ENCODE peak calls at places on chromosomes 11 and 22, in four cellular contexts. W, M, Q and L are unnamed samples.

GRCh38 chr11:102318469-102318868 is 1.2 kb downstream of the BIRC3 start:
- DNase-seq in W (no peak), M (no peak), Q (no peak), L (no peak)

GRCh38 chr22:17824452-17824851 is 50.2 kb upstream of the BID start:
- DNase-seq in W (no peak), M (peak; percentile 16), Q (no peak), L (no peak)

GRCh38 chr11:43573233-43573632 is 107.3 kb upstream of the HSD17B12 start:
- DNase-seq in W (peak; percentile 27), M (peak; percentile 60), Q (no peak), L (peak; percentile 66)

GRCh38 chr22:43848366-43849171 is 13.7 kb downstream of the SULT4A1 start:
- DNase-seq in W (no peak), M (no peak), Q (no peak), L (peak; percentile 39)

GRCh38 chr22:46357711-46358505 is 22.4 kb downstream of the TRMU start:
- DNase-seq in W (no peak), M (no peak), Q (no peak), L (no peak)

GRCh38 chr11:20004856-20005255 is 155.4 kb downstream of the DBX1 start:
- DNase-seq in W (no peak), M (no peak), Q (no peak), L (no peak)

GRCh38 chr11:19879309-19880087 is 166.9 kb downstream of the NAV2 start:
- DNase-seq in W (no peak), M (no peak), Q (no peak), L (no peak)

GRCh38 chr22:47322854-47323253 is 560.4 kb downstream of the TBC1D22A start:
- DNase-seq in W (no peak), M (no peak), Q (no peak), L (no peak)

GRCh38 chr11:110435780-110436717 is 6.3 kb downstream of the FDX1 start:
- DNase-seq in W (no peak), M (peak; percentile 80), Q (no peak), L (no peak)

GRCh38 chr11:87180743-87181142 is 143.0 kb downstream of the TMEM135 start:
- DNase-seq in W (no peak), M (no peak), Q (no peak), L (no peak)

GRCh38 chr22:41825376-41825775 is 7.5 kb upstream of the SREBF2 start:
- DNase-seq in W (no peak), M (peak; percentile 44), Q (no peak), L (no peak)

GRCh38 chr11:2675540-2675939 is 24.3 kb downstream of the KCNQ1OT1 start:
- DNase-seq in W (no peak), M (no peak), Q (no peak), L (no peak)

GRCh38 chr11:39236916-39237315 is 2222.5 kb downstream of the LRRC4C start:
- DNase-seq in W (no peak), M (no peak), Q (no peak), L (no peak)

GRCh38 chr22:25120093-25120561 is 79.5 kb upstream of the CRYBB3 start:
- DNase-seq in W (peak; percentile 92), M (no peak), Q (no peak), L (no peak)

GRCh38 chr11:128189823-128190222 is 397.5 kb downstream of the ETS1 start:
- DNase-seq in W (no peak), M (no peak), Q (no peak), L (no peak)

GRCh38 chr11:128188346-128189115 is 398.8 kb downstream of the ETS1 start:
- DNase-seq in W (no peak), M (no peak), Q (no peak), L (no peak)

GRCh38 chr11:128187829-128188228 is 399.5 kb downstream of the ETS1 start:
- DNase-seq in W (no peak), M (no peak), Q (no peak), L (no peak)

GRCh38 chr11:128187377-128187776 is 400.0 kb downstream of the ETS1 start:
- DNase-seq in W (no peak), M (no peak), Q (no peak), L (no peak)

DNA sequence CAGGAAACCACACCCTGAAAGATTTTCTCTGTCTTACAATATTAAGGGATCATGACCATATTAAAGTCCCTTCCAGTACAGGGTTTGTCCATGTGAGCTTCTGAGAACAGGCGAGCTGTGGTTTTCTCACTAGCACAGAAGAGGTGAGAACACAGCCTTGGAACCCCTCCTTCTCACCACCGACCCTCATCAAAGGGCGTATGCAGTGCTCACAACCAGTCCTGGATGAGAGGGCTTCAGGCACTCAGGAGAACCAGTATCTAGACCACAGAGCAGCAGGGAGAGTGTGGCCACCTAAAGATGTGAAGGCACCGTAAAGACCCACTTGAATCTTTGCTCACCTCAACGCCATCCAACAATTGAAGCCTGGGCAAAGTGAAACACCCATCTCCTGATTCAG is 397.0 kb downstream of the ETS1 start:
- DNase-seq in W (no peak), M (no peak), Q (no peak), L (no peak)
- TF ChIP-seq BHLHE40 in W (no peak), M (no peak), Q (no peak), L (no peak)

GRCh38 chr11:96483550-96483949 is 93.7 kb downstream of the JRKL start:
- DNase-seq in W (no peak), M (peak; percentile 43), Q (no peak), L (no peak)

GRCh38 chr11:96484361-96484760 is 94.5 kb downstream of the JRKL start:
- DNase-seq in W (no peak), M (peak; percentile 69), Q (no peak), L (no peak)

GRCh38 chr11:96481204-96481603 is 91.4 kb downstream of the JRKL start:
- DNase-seq in W (no peak), M (no peak), Q (no peak), L (no peak)

GRCh38 chr11:96481806-96482592 is 92.2 kb downstream of the JRKL start:
- DNase-seq in W (no peak), M (no peak), Q (no peak), L (no peak)

DNA sequence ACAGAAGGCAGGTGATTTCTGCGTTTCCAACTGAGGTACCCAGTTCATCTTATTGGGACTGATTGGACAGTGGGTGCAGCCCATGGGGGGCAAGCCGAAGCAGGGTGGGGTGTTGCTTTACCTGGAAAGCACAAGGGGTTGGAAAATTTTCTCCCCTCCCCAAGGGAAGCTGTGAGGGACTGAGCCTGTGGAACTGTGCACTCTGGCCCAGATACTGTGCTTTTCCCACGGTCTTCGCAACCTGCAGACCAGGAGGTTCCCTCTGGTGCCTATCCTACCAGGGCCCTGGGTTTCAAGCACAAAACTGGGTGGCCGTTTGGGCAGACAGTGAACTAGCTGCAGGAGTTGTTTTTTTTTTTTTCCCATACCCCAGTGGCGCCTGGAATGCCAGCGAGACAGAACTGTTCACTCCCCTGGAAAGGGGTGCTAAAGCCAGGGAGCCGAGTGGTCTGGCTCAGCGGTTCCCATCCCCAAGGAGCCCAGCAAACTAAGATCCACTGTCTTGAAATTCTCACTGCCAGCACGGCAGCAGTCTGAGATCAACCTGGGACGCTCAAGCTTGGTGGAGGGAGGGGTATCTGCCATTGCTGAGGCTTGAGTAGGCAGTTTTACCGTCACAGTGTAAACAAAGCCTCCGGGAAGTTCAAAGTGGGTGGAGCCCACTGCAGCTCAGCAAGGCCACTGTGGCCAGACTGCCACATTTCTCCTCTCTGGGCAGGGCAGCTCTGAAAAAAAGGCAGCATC is 97.2 kb downstream of the JRKL start:
- DNase-seq in W (peak; percentile 84), M (peak; percentile 85), Q (no peak), L (no peak)
- TF ChIP-seq TARDBP in W (no peak), M (no peak), Q (no peak), L (no peak)

GRCh38 chr11:129189646-129190045 is 2.5 kb downstream of the ARHGAP32 start:
- DNase-seq in W (no peak), M (no peak), Q (no peak), L (no peak)

GRCh38 chr11:129191649-129192048 is 476 bp downstream of the ARHGAP32 start:
- DNase-seq in W (no peak), M (no peak), Q (no peak), L (no peak)

GRCh38 chr11:129195682-129196081 is 3.6 kb upstream of the ARHGAP32 start:
- DNase-seq in W (no peak), M (no peak), Q (no peak), L (no peak)

GRCh38 chr11:129190087-129190486 is 2.0 kb downstream of the ARHGAP32 start:
- DNase-seq in W (no peak), M (no peak), Q (no peak), L (no peak)

DNA sequence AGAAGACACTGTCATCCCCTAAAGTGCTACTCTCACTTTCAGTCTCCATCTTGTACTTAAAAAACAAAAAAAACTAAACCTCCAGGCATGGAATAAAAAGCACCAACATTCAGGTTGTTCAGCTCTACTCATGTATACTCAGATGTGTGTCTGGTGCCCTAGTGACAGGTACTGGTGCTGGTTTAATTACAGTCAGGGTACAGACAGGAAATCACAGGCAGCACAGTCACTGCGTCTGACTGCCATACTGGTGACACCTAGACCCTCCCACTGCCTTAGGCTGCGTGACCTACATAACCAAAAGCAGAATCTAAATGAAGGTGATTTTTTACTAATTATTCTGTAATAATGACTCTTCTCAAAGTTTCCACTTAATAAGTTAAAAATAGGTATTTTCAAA is at the start of gene ARHGAP32:
- DNase-seq in W (no peak), M (no peak), Q (no peak), L (no peak)
- TF ChIP-seq BHLHE40 in W (no peak), M (no peak), Q (no peak), L (no peak)

GRCh38 chr22:48554893-48555552 is 1272.7 kb downstream of the BRD1 start:
- DNase-seq in W (no peak), M (no peak), Q (no peak), L (no peak)
- TF ChIP-seq TARDBP in W (no peak), M (no peak), Q (no peak), L (no peak)

GRCh38 chr11:92128026-92128425 is 96.6 kb upstream of the FAT3 start:
- DNase-seq in W (no peak), M (no peak), Q (no peak), L (no peak)

GRCh38 chr11:92125316-92125715 is 99.3 kb upstream of the FAT3 start:
- DNase-seq in W (no peak), M (no peak), Q (no peak), L (no peak)

GRCh38 chr11:92122561-92122960 is 102.1 kb upstream of the FAT3 start:
- DNase-seq in W (no peak), M (no peak), Q (no peak), L (no peak)

GRCh38 chr11:92123540-92123939 is 101.1 kb upstream of the FAT3 start:
- DNase-seq in W (no peak), M (no peak), Q (no peak), L (no peak)
- TF ChIP-seq BHLHE40 in W (no peak), M (no peak), Q (no peak), L (no peak)